ENCODE peak calls at places on chromosomes 3 and 15, in seven cellular contexts. B, P, G, M, X, O and W are unnamed samples.

GRCh38 chr3:59364471-59364870 is 314.6 kb upstream of the CFAP20DC start:
- DNase-seq in G (no peak), B (no peak), M (no peak), X (no peak), O (no peak), P (no peak), W (peak)

GRCh38 chr3:179463299-179463698 is 12.0 kb upstream of the GNB4 start:
- DNase-seq in G (no peak), M (no peak), O (no peak), P (no peak), B (no peak), X (peak), W (peak)

GRCh38 chr15:93478922-93479321 is 389.9 kb upstream of the RGMA start:
- DNase-seq in O (no peak), X (no peak), P (no peak), G (no peak), M (no peak), B (no peak), W (no peak)

GRCh38 chr3:107524214-107525100 is 1.7 kb downstream of the BBX start:
- DNase-seq in O (no peak), M (peak), B (no peak), P (no peak), X (no peak), G (peak), W (peak)

GRCh38 chr3:48685603-48686511 is at the start of gene NCKIPSD:
- DNase-seq in G (peak), M (peak), O (no peak), P (peak), B (peak), X (peak), W (peak)

GRCh38 chr3:121718205-121718846 is 31.2 kb downstream of the GOLGB1 start:
- DNase-seq in P (no peak), M (peak), B (no peak), X (no peak), G (no peak), O (no peak), W (no peak)

GRCh38 chr15:99703603-99704443 is 29.4 kb downstream of the LYSMD4 start:
- DNase-seq in B (peak), G (peak), X (peak), M (no peak), P (no peak), O (no peak), W (peak)

GRCh38 chr3:130963878-130964277 is 62.7 kb downstream of the ASTE1 start:
- DNase-seq in G (no peak), O (no peak), P (no peak), X (peak), M (no peak), B (peak), W (peak)

GRCh38 chr15:31083394-31083790 is 18.1 kb downstream of the TRPM1 start:
- DNase-seq in O (no peak), M (no peak), B (no peak), P (no peak), X (peak), G (no peak), W (no peak)

GRCh38 chr3:172074027-172074426 is 34.6 kb downstream of the FNDC3B start:
- DNase-seq in B (no peak), O (no peak), X (peak), G (no peak), P (no peak), M (no peak), W (no peak)

GRCh38 chr3:73353661-73354217 is 271.0 kb downstream of the PDZRN3 start:
- DNase-seq in B (no peak), X (no peak), O (no peak), M (no peak), G (no peak), P (no peak), W (peak)

GRCh38 chr3:55637906-55638635 is 151.0 kb upstream of the WNT5A start:
- DNase-seq in O (no peak), P (no peak), M (no peak), B (no peak), X (no peak), G (no peak), W (peak)

GRCh38 chr3:78277793-78278192 is 1237.9 kb downstream of the ROBO2 start:
- DNase-seq in B (no peak), X (no peak), O (no peak), M (no peak), G (no peak), P (no peak), W (no peak)

GRCh38 chr15:78065973-78066946 is 11.3 kb downstream of the TBC1D2B start:
- DNase-seq in O (no peak), M (no peak), X (no peak), P (no peak), G (peak), B (no peak), W (peak)

GRCh38 chr3:151227438-151228290 is 24.6 kb upstream of the GPR171 start:
- DNase-seq in G (peak), P (peak), O (no peak), M (peak), X (peak), B (peak), W (peak)

GRCh38 chr3:114380233-114380645 is 86.4 kb downstream of the TIGIT start:
- DNase-seq in B (no peak), M (no peak), G (no peak), P (no peak), X (no peak), O (no peak), W (peak)

GRCh38 chr3:193757457-193757856 is 164.4 kb downstream of the OPA1 start:
- DNase-seq in B (no peak), X (no peak), O (no peak), M (no peak), G (no peak), P (no peak), W (no peak)

GRCh38 chr15:64748251-64748650 is 27.1 kb downstream of the RBPMS2 start:
- DNase-seq in O (no peak), M (no peak), P (no peak), G (no peak), B (no peak), X (no peak), W (no peak)

GRCh38 chr3:38985981-38986380 is 65.8 kb downstream of the SCN11A start:
- DNase-seq in O (no peak), X (peak), M (no peak), G (no peak), B (no peak), P (no peak), W (peak)

GRCh38 chr15:41892621-41893421 is 1.0 kb downstream of the SPTBN5 start:
- DNase-seq in P (no peak), G (no peak), O (no peak), M (no peak), X (no peak), B (no peak), W (no peak)

GRCh38 chr3:12970684-12971083 is 102.5 kb downstream of the IQSEC1 start:
- DNase-seq in M (no peak), O (no peak), B (no peak), X (peak), G (no peak), P (no peak), W (no peak)

GRCh38 chr15:76342046-76342381 is 5.4 kb downstream of the ISL2 start:
- DNase-seq in B (no peak), P (no peak), G (no peak), O (no peak), X (no peak), M (no peak), W (no peak)

GRCh38 chr3:46913644-46914043 is 36.1 kb downstream of the PTH1R start:
- DNase-seq in B (no peak), G (no peak), O (no peak), P (no peak), M (no peak), X (no peak), W (peak)

GRCh38 chr3:107988464-107989156 is 102.2 kb downstream of the CD47 start:
- DNase-seq in X (peak), O (no peak), M (no peak), B (peak), P (no peak), G (no peak), W (peak)

GRCh38 chr3:20680990-20681628 is 495.1 kb upstream of the SGO1 start:
- DNase-seq in P (no peak), M (no peak), O (no peak), X (no peak), G (no peak), B (no peak), W (no peak)

GRCh38 chr3:62686486-62686885 is 188.7 kb downstream of the CADPS start:
- DNase-seq in O (no peak), P (no peak), X (no peak), M (no peak), B (no peak), G (no peak), W (peak)

GRCh38 chr3:7684193-7684592 is 817.4 kb upstream of the LMCD1 start:
- DNase-seq in G (no peak), X (peak), M (no peak), O (no peak), P (no peak), B (no peak), W (no peak)

GRCh38 chr3:179768080-179768479 is 115.2 kb downstream of the USP13 start:
- DNase-seq in B (peak), O (no peak), G (no peak), M (no peak), X (no peak), P (no peak), W (peak)

GRCh38 chr3:194268659-194269487 is 82.3 kb downstream of the CPN2 start:
- DNase-seq in M (no peak), B (no peak), O (no peak), G (no peak), X (no peak), P (no peak), W (no peak)

GRCh38 chr3:128353991-128354687 is 112.6 kb downstream of the DNAJB8 start:
- DNase-seq in G (no peak), M (no peak), O (no peak), X (no peak), P (no peak), B (no peak), W (no peak)

GRCh38 chr15:87661481-87661880 is 595.1 kb downstream of the NTRK3 start:
- DNase-seq in O (no peak), M (no peak), X (no peak), P (no peak), G (no peak), B (no peak), W (no peak)

GRCh38 chr15:73922186-73923151 is 3.8 kb upstream of the LOXL1 start:
- DNase-seq in O (no peak), X (no peak), M (no peak), G (no peak), P (no peak), B (no peak), W (peak)

GRCh38 chr3:41120461-41120860 is 78.8 kb upstream of the CTNNB1 start:
- DNase-seq in B (no peak), X (peak), P (no peak), M (no peak), O (no peak), G (no peak), W (no peak)